ENCODE peak calls at places on chromosomes 2 and 18, in five cellular contexts. S is right cardiac atrium, L is esophagus muscularis mucosa, W is trophoblast cell, R is substantia nigra. I is an unnamed sample.

GRCh38 chr18:54232485-54233227 is 8.2 kb upstream of the MBD2 start:
- DNase-seq in W (no peak), S (no peak), L (no peak), R (no peak), I (no peak)

GRCh38 chr2:59932341-59932740 is 621.1 kb downstream of the BCL11A start:
- DNase-seq in S (no peak), W (peak), L (no peak), R (no peak), I (peak)

GRCh38 chr2:48207201-48207641 is 300.9 kb upstream of the FBXO11 start:
- DNase-seq in S (no peak), L (peak), R (no peak), W (no peak), I (no peak)

GRCh38 chr2:237141556-237141955 is 55.9 kb downstream of the COPS8 start:
- DNase-seq in W (no peak), S (no peak), L (peak), R (no peak), I (no peak)

GRCh38 chr2:30899655-30900054 is 92.4 kb upstream of the CAPN13 start:
- DNase-seq in L (no peak), S (no peak), W (no peak), R (no peak), I (no peak)

GRCh38 chr2:240918258-240919091 is 12.3 kb downstream of the CROCC2 start:
- DNase-seq in L (no peak), S (peak), W (no peak), R (no peak), I (no peak)

GRCh38 chr2:181642071-181642470 is 14.8 kb downstream of the CERKL start:
- DNase-seq in R (no peak), S (no peak), W (no peak), L (no peak), I (no peak)

GRCh38 chr2:218605438-218605837 is 2.3 kb upstream of the PLCD4 start:
- DNase-seq in R (no peak), S (no peak), W (no peak), L (no peak), I (no peak)

GRCh38 chr2:215137741-215138340 is 585 bp downstream of the ABCA12 start:
- DNase-seq in S (no peak), R (no peak), W (peak), L (no peak), I (no peak)

GRCh38 chr2:161165811-161166210 is 5.6 kb downstream of the TANK start:
- DNase-seq in W (no peak), S (no peak), R (no peak), L (no peak), I (no peak)

GRCh38 chr2:176473177-176473576 is 203.9 kb downstream of the MTX2 start:
- DNase-seq in W (no peak), S (peak), L (no peak), R (no peak), I (no peak)

GRCh38 chr2:70994055-70994444 is 623 bp downstream of the TEX261 start:
- DNase-seq in L (peak), S (no peak), W (peak), R (no peak), I (no peak)

GRCh38 chr2:224040753-224041152 is 1.7 kb upstream of the SERPINE2 start:
- DNase-seq in S (no peak), L (no peak), R (no peak), W (no peak), I (no peak)

GRCh38 chr2:198656869-198657268 is 800.9 kb downstream of the SATB2 start:
- DNase-seq in W (no peak), S (no peak), R (no peak), L (no peak), I (no peak)

GRCh38 chr18:47050468-47050867 is 15.0 kb upstream of the ELOA2 start:
- DNase-seq in S (no peak), W (peak), L (no peak), R (peak), I (no peak)

GRCh38 chr2:1054399-1054798 is 103.8 kb downstream of the SNTG2 start:
- DNase-seq in R (no peak), S (no peak), W (no peak), L (no peak), I (no peak)

GRCh38 chr2:60849165-60849564 is 32.2 kb upstream of the REL start:
- DNase-seq in L (no peak), S (no peak), R (no peak), W (peak), I (no peak)

GRCh38 chr2:72011356-72011661 is 136.4 kb downstream of the CYP26B1 start:
- DNase-seq in S (no peak), W (no peak), L (no peak), R (no peak), I (no peak)

GRCh38 chr2:31413025-31413424 is 1.5 kb downstream of the XDH start:
- DNase-seq in S (no peak), W (no peak), R (no peak), L (no peak), I (no peak)

GRCh38 chr2:12982149-12982584 is 265.4 kb downstream of the TRIB2 start:
- DNase-seq in W (no peak), L (no peak), S (no peak), R (no peak), I (no peak)

GRCh38 chr2:134774786-134775641 is 56.2 kb upstream of the TMEM163 start:
- DNase-seq in S (no peak), L (peak), R (no peak), W (peak), I (no peak)

GRCh38 chr2:212997526-212998020 is 153.8 kb downstream of the IKZF2 start:
- DNase-seq in W (no peak), S (no peak), R (no peak), L (no peak), I (peak)

GRCh38 chr2:9192712-9193111 is 13.9 kb upstream of the ASAP2 start:
- DNase-seq in R (no peak), W (no peak), L (no peak), S (peak), I (no peak)

GRCh38 chr2:9188823-9189222 is 17.8 kb upstream of the ASAP2 start:
- DNase-seq in W (no peak), L (peak), R (no peak), S (no peak), I (no peak)

GRCh38 chr2:9189901-9190300 is 16.7 kb upstream of the ASAP2 start:
- DNase-seq in S (no peak), L (no peak), W (no peak), R (no peak), I (no peak)

GRCh38 chr2:9194352-9194751 is 12.3 kb upstream of the ASAP2 start:
- DNase-seq in S (no peak), R (no peak), L (no peak), W (no peak), I (no peak)

DNA sequence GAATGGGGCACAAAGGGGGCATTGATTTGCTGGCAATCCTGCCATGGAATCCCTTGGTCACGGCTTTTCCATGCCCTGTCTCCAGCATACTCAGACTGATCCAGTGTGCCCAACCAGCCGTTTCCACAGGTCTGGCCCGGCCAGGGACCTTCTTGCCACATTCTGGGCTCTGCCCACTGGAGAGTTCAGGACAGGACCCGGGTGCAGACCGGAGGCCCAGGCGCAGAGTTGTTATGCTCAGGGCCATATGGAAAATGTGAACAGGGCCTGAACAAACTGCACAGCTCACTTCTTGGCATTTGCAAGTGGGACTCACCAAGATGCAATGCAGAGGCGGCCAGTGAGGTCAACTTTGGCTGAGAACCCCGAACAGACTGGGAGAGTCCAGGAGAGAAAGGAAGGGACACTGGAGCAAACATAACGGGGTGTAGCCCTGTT is 15.5 kb upstream of the ASAP2 start:
- DNase-seq in R (peak), L (no peak), S (peak), W (peak), I (no peak)
- H3K27ac ChIP-seq in R (peak), L (peak), S (peak), W (no peak), I (no peak)

DNA sequence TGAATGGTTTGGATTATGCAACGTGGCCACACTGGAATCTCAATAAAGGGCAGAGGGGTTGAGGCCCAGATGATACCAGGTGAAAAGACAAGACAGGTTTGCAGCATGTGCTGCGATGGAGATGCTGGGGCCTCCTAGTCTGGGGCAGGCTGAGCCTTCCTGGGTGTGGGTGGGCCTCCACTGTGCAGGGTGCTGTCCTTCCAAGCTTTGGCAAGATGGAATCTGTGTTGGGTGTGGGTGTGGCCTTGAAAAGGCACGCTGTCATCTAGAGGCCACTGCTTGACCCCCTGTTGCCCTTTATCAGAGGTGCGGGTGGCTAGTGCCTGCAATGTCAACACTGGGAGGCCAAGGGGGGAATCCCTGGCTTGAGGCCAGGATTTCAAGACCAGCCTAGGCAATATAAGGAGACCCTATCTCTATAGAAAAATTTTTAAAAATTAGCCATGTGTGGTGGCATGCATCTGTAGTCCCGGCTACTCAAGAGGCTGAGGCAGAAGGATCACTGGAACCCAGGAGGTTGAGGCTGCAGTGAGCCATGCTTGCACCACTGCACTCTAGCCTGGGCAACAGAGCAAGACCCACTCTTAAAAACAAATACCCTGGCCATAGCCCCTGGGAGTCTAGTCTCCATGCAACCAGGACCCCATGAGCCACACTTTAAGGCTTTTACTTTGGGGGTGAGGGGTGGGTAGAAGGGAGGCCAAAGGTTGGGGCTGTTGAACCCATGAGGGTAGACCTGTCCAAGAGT is 13.8 kb downstream of the RRM2 start:
- DNase-seq in S (no peak), W (no peak), R (no peak), L (no peak), I (no peak)
- H3K27ac ChIP-seq in S (no peak), W (no peak), R (no peak), L (no peak), I (no peak)

DNA sequence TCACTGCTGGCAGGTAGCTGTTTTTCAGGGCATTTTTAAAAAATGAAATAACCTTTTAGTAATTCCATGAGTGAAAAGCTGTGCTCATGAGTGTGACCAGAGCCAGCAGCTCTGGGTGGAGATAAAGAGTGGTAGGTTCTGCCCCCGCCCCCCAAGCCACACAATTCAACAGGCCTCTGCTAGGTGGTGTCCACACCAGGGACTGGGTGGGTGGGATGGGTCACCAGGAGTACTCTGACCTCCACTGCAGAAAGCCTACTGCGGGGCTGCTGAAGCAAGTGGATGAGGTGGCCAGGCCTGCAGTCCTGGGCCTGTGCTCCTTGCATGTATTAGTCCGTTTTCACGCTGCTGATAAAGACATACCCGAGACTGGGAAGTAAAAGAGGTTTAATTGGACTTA is 15.3 kb downstream of the PARD6G start:
- DNase-seq in R (no peak), L (no peak), W (no peak), S (no peak), I (no peak)
- H3K27ac ChIP-seq in R (no peak), L (no peak), W (no peak), S (no peak), I (no peak)

DNA sequence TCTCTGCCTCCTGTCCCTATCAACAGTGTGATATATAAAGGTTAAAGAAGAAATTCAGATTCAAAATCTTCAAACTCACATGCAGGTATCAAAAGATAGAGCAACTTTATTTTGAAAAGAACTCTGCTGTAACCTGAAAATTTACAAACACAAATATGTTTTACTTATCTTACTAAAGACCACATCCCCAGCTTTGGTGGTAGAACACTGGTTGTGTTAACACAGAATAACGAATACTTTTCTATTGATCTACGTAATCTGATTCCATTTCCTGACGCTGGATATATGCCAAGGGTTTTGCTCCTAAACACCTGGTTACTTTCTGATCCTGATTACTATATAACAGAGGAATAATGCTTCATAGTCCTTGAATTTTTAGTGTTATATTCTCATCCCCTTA is 23.1 kb upstream of the SLC39A10 start:
- DNase-seq in R (no peak), S (no peak), W (no peak), L (no peak), I (no peak)
- H3K27ac ChIP-seq in R (no peak), S (no peak), W (no peak), L (no peak), I (no peak)

GRCh38 chr2:85276571-85277121 is 51.1 kb downstream of the TGOLN2 start:
- DNase-seq in R (no peak), S (no peak), L (no peak), W (no peak), I (no peak)
- H3K27ac ChIP-seq in R (no peak), S (peak), L (peak), W (no peak), I (no peak)

GRCh38 chr2:106085441-106085911 is 108.6 kb downstream of the UXS1 start:
- DNase-seq in W (peak), R (no peak), L (peak), S (peak), I (no peak)
- H3K27ac ChIP-seq in W (no peak), R (no peak), L (no peak), S (no peak), I (no peak)

DNA sequence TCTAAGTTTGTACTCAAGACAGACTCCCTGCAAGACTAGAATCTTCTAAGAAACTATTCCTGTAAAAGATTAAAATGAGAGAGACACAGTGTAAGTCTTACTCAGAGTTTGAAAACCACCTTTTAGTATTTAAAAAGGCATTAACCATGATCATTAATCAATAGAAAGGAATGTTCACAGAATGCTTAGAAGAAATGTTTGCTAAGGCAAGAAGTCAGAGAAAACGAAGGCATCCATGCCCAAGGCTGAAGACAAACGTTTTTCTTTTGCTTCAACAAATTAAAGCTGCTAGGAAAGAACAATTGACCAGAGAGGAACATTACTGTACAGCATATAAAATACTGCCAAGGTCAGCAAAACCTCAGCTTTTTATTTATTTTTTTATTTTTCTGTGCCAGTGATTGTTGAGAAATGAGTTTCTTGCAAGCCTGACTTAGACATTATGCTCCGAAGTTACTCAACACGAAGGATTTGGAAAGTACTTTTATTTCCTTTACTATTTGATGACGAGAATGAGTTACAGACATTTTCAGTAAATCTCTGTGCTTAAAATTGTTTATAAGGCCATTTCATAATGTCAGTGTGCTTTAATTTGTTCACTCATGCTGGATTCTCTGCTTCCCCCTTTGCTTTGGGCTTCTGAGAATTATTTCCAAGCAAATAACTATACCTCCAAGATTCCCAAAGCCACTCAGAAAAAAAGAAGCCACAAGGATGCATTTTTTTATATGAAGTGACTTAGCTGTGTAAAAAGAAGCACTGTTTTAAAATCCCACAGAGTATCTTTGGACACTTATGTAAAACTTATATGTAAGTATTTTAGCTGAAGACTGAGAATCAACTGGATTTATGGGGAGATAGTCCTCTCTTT is 20.5 kb downstream of the RND3 start:
- DNase-seq in R (no peak), W (peak), S (no peak), L (no peak), I (no peak)
- H3K27ac ChIP-seq in R (no peak), W (no peak), S (no peak), L (peak), I (no peak)

I was measured in iPS DF 6.9.